ENCODE peak calls at places on chromosomes 4 and X, in nine cellular contexts. K is fibroblast of pulmonary artery, D is aorta, X is mucosa of gallbladder, Q is SK-N-SH, S is psoas muscle, Z is cardiac muscle cell, N is amniotic epithelial cell, M is fibroblast of the aortic adventitia. U is an unnamed sample.

GRCh38 chr4:155529197-155529596 is 137.5 kb upstream of the GUCY1A1 start:
- DNase-seq in K (peak), D (no peak), X (no peak), Q (peak), S (no peak), Z (peak), N (peak), M (no peak), U (no peak)

GRCh38 chr4:146245246-146245645 is 30.9 kb downstream of the REELD1 start:
- DNase-seq in K (no peak), D (no peak), X (no peak), Q (no peak), S (no peak), Z (no peak), N (no peak), M (peak), U (no peak)

GRCh38 chrX:119500061-119500800 is 32.0 kb downstream of the SLC25A5 start:
- DNase-seq in K (no peak), D (peak), X (no peak), Q (no peak), S (no peak), Z (no peak), N (no peak), M (no peak), U (no peak)

GRCh38 chr4:3193531-3194203 is 55.3 kb upstream of the MSANTD1 start:
- DNase-seq in K (peak), D (no peak), X (no peak), Q (peak), S (no peak), Z (no peak), N (peak), M (peak), U (no peak)

GRCh38 chrX:47235691-47236103 is 2.9 kb downstream of the USP11 start:
- DNase-seq in K (no peak), D (no peak), X (no peak), Q (no peak), S (no peak), Z (no peak), N (peak), M (no peak), U (no peak)

GRCh38 chr4:151961456-151961855 is 200.6 kb upstream of the GATB start:
- DNase-seq in K (no peak), D (no peak), X (no peak), Q (no peak), S (no peak), Z (no peak), N (no peak), M (no peak), U (no peak)

GRCh38 chr4:37904824-37905223 is 13.9 kb downstream of the TBC1D1 start:
- DNase-seq in K (no peak), D (no peak), X (no peak), Q (no peak), S (no peak), Z (no peak), N (no peak), M (no peak), U (no peak)

GRCh38 chr4:55838952-55839351 is 14.5 kb upstream of the EXOC1 start:
- DNase-seq in K (no peak), D (no peak), X (no peak), Q (no peak), S (no peak), Z (no peak), N (no peak), M (no peak), U (no peak)

GRCh38 chrX:34146906-34147305 is 14.8 kb upstream of the FAM47A start:
- DNase-seq in K (no peak), D (peak), X (no peak), Q (no peak), S (no peak), Z (no peak), N (no peak), M (no peak), U (no peak)

GRCh38 chr4:7664106-7664505 is 229.4 kb upstream of the PSAPL1 start:
- DNase-seq in K (no peak), D (no peak), X (no peak), Q (no peak), S (no peak), Z (no peak), N (no peak), M (no peak), U (no peak)